ENCODE peak calls at places on chromosomes 4 and X, in six cellular contexts. X is endothelial cell, L is fibroblast of pulmonary artery, G is tibial artery, R is EH, U is cerebellar cortex. H is an unnamed sample.

GRCh38 chrX:123720486-123720885 is 12.4 kb downstream of the THOC2 start:
- DNase-seq in X (no peak), L (no peak), G (no peak), R (no peak), U (no peak), H (no peak)

GRCh38 chr4:169649545-169650226 is 29.3 kb downstream of the CLCN3 start:
- DNase-seq in X (no peak), L (peak; percentile 45), G (no peak), R (no peak), U (no peak), H (no peak)

GRCh38 chr4:162475221-162475620 is 311.4 kb upstream of the FSTL5 start:
- DNase-seq in X (no peak), L (no peak), G (no peak), R (no peak), U (no peak), H (no peak)

GRCh38 chrX:39396358-39396995 is 595.2 kb downstream of the MID1IP1 start:
- DNase-seq in X (no peak), L (no peak), G (no peak), R (no peak), U (peak; percentile 78), H (no peak)

GRCh38 chr4:24770111-24770584 is 25.2 kb upstream of the SOD3 start:
- DNase-seq in X (no peak), L (peak; percentile 60), G (peak; percentile 22), R (peak; percentile 95), U (no peak), H (peak; percentile 64)

GRCh38 chr4:84378983-84379382 is 120.1 kb downstream of the NKX6-1 start:
- DNase-seq in X (no peak), L (no peak), G (no peak), R (no peak), U (no peak), H (no peak)

GRCh38 chr4:105042451-105042850 is 104.2 kb upstream of the TET2 start:
- DNase-seq in X (no peak), L (no peak), G (no peak), R (no peak), U (no peak), H (no peak)

GRCh38 chrX:115023139-115023538 is 5.7 kb upstream of the IL13RA2 start:
- DNase-seq in X (no peak), L (peak; percentile 79), G (no peak), R (peak; percentile 83), U (no peak), H (peak; percentile 85)

H was measured in HFFc6.